ENCODE peak calls at places on chromosomes 12 and 14, in six cellular contexts. Q, C, D, Z, G and M are unnamed samples.

GRCh38 chr12:119594399-119594730 is 791 bp downstream of the TMEM233 start:
- DNase-seq in Q (no peak), G (peak), C (no peak), Z (peak), D (no peak), M (no peak)

GRCh38 chr14:101859538-101859902 is 98.0 kb downstream of the PPP2R5C start:
- DNase-seq in Q (no peak), C (no peak), Z (no peak), G (no peak), D (no peak), M (no peak)

GRCh38 chr12:41014643-41015020 is 173.5 kb upstream of the PDZRN4 start:
- DNase-seq in C (no peak), D (no peak), G (no peak), Q (peak), Z (no peak), M (no peak)

GRCh38 chr12:65470261-65470660 is 191.8 kb downstream of the MSRB3 start:
- DNase-seq in C (no peak), D (no peak), Q (no peak), G (no peak), Z (no peak), M (no peak)

GRCh38 chr12:59403259-59403932 is 192.4 kb upstream of the SLC16A7 start:
- DNase-seq in Z (peak), D (peak), C (no peak), G (no peak), Q (peak), M (no peak)

GRCh38 chr14:64467131-64467530 is 1.8 kb downstream of the AKAP5 start:
- DNase-seq in D (no peak), Z (no peak), G (no peak), C (no peak), Q (no peak), M (no peak)

GRCh38 chr12:62714409-62715075 is 220.4 kb downstream of the PPM1H start:
- DNase-seq in C (no peak), Z (peak), G (no peak), Q (no peak), D (no peak), M (no peak)

GRCh38 chr12:52324068-52324444 is 2.9 kb upstream of the KRT83 start:
- DNase-seq in Z (no peak), Q (no peak), C (no peak), D (no peak), G (no peak), M (no peak)

GRCh38 chr12:90102957-90103652 is 394.5 kb upstream of the ATP2B1 start:
- DNase-seq in G (no peak), Z (peak), C (no peak), D (peak), Q (peak), M (peak)

GRCh38 chr12:64318605-64319004 is 72.0 kb downstream of the C12orf56 start:
- DNase-seq in D (peak), C (no peak), G (peak), Z (no peak), Q (peak), M (no peak)

GRCh38 chr12:60498656-60499055 is 902.8 kb downstream of the SLC16A7 start:
- DNase-seq in Q (no peak), D (no peak), Z (no peak), C (no peak), G (no peak), M (no peak)

GRCh38 chr14:79809849-79810612 is 401.3 kb downstream of the DIO2 start:
- DNase-seq in Z (no peak), C (no peak), G (no peak), Q (peak), D (no peak), M (no peak)

GRCh38 chr12:56804169-56804568 is 41.0 kb downstream of the HSD17B6 start:
- DNase-seq in G (no peak), Q (peak), Z (no peak), C (no peak), D (no peak), M (no peak)

GRCh38 chr12:99911076-99911475 is 73.7 kb downstream of the ANKS1B start:
- DNase-seq in G (no peak), D (peak), Z (no peak), C (no peak), Q (peak), M (no peak)

DNA sequence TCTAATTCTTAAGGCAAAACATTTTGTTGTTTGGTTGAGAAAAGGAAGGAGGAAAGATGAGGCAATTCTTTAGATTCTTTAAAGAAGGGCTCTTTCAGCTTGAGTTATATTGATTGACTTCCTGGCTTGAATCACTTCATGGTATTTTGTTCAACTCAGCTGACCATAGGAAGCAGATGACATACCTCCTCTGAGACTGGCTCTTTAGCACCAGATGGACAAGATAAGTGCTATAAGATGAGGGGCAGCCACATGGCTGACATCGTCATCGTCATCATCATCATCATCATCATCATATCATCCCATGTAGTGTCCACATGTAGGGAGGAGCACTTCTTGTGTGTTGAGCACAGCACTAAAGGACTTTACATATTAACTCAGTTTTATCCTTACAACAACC is 81.3 kb downstream of the SSPN start:
- DNase-seq in D (no peak), Z (no peak), C (no peak), G (no peak), Q (no peak), M (no peak)
- TF ChIP-seq CHD2 in D (no peak), Z (no peak), C (no peak), G (no peak), Q (no peak), M (no peak)

DNA sequence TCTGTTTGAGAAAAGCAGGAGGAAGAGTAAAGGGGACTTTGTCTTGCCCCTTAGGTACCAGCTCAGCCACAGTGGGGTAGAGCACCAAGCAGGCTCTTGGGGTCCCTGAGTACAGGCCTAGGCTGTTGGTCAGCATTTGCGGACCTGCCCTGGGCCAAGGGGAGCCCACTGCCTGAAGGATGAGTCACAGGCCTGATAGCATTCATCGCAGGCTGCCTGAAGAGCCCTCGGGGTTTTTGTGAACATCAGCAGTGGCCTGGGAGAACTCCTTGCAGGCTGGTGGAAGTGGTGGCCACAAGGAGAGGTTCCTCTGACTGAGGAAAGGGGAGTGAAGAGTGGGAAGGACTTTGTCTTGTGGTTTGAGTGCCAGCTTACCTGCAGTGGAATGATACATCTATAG is 25.0 kb upstream of the P2RX7 start:
- DNase-seq in C (no peak), Z (no peak), G (no peak), Q (no peak), D (no peak), M (no peak)
- TF ChIP-seq CHD2 in C (no peak), Z (no peak), G (no peak), Q (no peak), D (no peak), M (no peak)

GRCh38 chr14:50335389-50335788 is 23.3 kb downstream of the DMAC2L start:
- DNase-seq in D (peak), C (no peak), Z (peak), G (no peak), Q (peak), M (no peak)
- TF ChIP-seq CHD2 in D (no peak), C (no peak), Z (peak), G (no peak), Q (no peak), M (no peak)

GRCh38 chr12:96571101-96571862 is 81.9 kb downstream of the CFAP54 start:
- DNase-seq in Q (no peak), Z (no peak), G (no peak), C (no peak), D (no peak), M (peak)
- TF ChIP-seq CHD2 in Q (no peak), Z (no peak), G (no peak), C (no peak), D (no peak), M (peak)

GRCh38 chr14:50607181-50607580 is 47.2 kb downstream of the ATL1 start:
- DNase-seq in D (no peak), Z (no peak), Q (no peak), C (no peak), G (no peak), M (no peak)
- TF ChIP-seq CHD2 in D (no peak), Z (no peak), Q (no peak), C (no peak), G (no peak), M (no peak)